ENCODE peak calls at places on chromosomes 13 and 19, in five cellular contexts. H is GM23338; Y is PC-3; U is T-helper 1 cell; K is stimulated activated CD4-positive, alpha-beta T cell treated with anti-CD3 and anti-CD28 coated beads, Interleukin-4, amount 100 ng/mL, for 1 hour. A is an unnamed sample.

GRCh38 chr19:30049844-30050667 is 108.0 kb downstream of the URI1 start:
- DNase-seq in U (no peak), H (no peak), K (no peak), Y (no peak), A (no peak)

GRCh38 chr19:21483589-21484170 is 21.7 kb upstream of the ZNF429 start:
- DNase-seq in Y (no peak), H (peak; percentile 91), U (peak; percentile 23), K (peak; percentile 74), A (no peak)

GRCh38 chr19:47509973-47510372 is 4.9 kb downstream of the NAPA start:
- DNase-seq in H (no peak), K (no peak), U (no peak), Y (peak; percentile 2), A (no peak)

GRCh38 chr19:45152504-45153338 is 8.1 kb downstream of the NKPD1 start:
- DNase-seq in H (peak; percentile 87), Y (no peak), K (peak; percentile 42), U (peak; percentile 69), A (no peak)

GRCh38 chr13:113087923-113088690 is 17.5 kb upstream of the F7 start:
- DNase-seq in U (no peak), H (no peak), K (no peak), Y (no peak), A (no peak)

GRCh38 chr13:48412881-48413351 is at the start of gene LPAR6:
- DNase-seq in K (no peak), Y (peak; percentile 69), U (peak; percentile 71), H (peak; percentile 35), A (peak; percentile 55)

GRCh38 chr13:50400930-50401553 is 385.8 kb downstream of the KCNRG start:
- DNase-seq in K (no peak), U (no peak), Y (no peak), H (no peak), A (peak; percentile 71)

GRCh38 chr13:110438776-110439175 is 122.7 kb downstream of the RAB20 start:
- DNase-seq in Y (no peak), U (no peak), H (no peak), K (no peak), A (no peak)

GRCh38 chr13:62964522-62964921 is 1548.9 kb upstream of the PCDH20 start:
- DNase-seq in H (no peak), U (no peak), Y (no peak), K (no peak), A (no peak)

GRCh38 chr19:47230122-47230920 is 678 bp downstream of the BBC3 start:
- DNase-seq in H (peak; percentile 76), K (peak; percentile 79), Y (no peak), U (peak; percentile 73), A (no peak)

GRCh38 chr19:16161848-16162247 is 11.5 kb downstream of the CIB3 start:
- DNase-seq in U (no peak), H (no peak), Y (peak; percentile 93), K (no peak), A (no peak)

GRCh38 chr19:40700083-40700482 is 9.6 kb upstream of the NUMBL start:
- DNase-seq in U (no peak), K (no peak), H (no peak), Y (no peak), A (no peak)

GRCh38 chr13:80313668-80314278 is 27.2 kb downstream of the SPRY2 start:
- DNase-seq in K (no peak), H (no peak), Y (peak; percentile 68), U (no peak), A (no peak)

GRCh38 chr19:58123354-58123753 is 25.3 kb upstream of the ZSCAN18 start:
- DNase-seq in Y (no peak), H (peak; percentile 28), U (no peak), K (no peak), A (no peak)

GRCh38 chr19:49469828-49470614 is 4.0 kb upstream of the FLT3LG start:
- DNase-seq in Y (no peak), H (peak; percentile 53), U (peak; percentile 92), K (peak; percentile 65), A (no peak)

GRCh38 chr13:38965281-38965680 is 25.4 kb downstream of the STOML3 start:
- DNase-seq in Y (no peak), K (no peak), H (no peak), U (no peak), A (no peak)

A was measured in GM04504.